ENCODE peak calls at places on chromosomes 5 and 9, in five cellular contexts. H is left ventricle myocardium inferior, Z is HuH-7, M is uterus, Y is fibroblast of mammary gland. E is an unnamed sample.

GRCh38 chr5:7396169-7397004 is 449 bp downstream of the ADCY2 start:
- DNase-seq in H (no peak), Z (no peak), M (peak), Y (peak), E (no peak)

GRCh38 chr5:127564002-127564769 is 46.7 kb downstream of the PRRC1 start:
- DNase-seq in H (no peak), Z (peak), M (no peak), Y (peak), E (no peak)

GRCh38 chr9:94084314-94084713 is at the start of gene PTPDC1:
- DNase-seq in H (no peak), Z (no peak), M (no peak), Y (peak), E (peak)

GRCh38 chr5:54195701-54196100 is 114.7 kb downstream of the ARL15 start:
- DNase-seq in H (no peak), Z (no peak), M (no peak), Y (peak), E (no peak)

GRCh38 chr9:87592554-87593394 is 95.1 kb downstream of the DAPK1 start:
- DNase-seq in H (peak), Z (no peak), M (peak), Y (peak), E (peak)

GRCh38 chr9:107711528-107711927 is 222.0 kb upstream of the KLF4 start:
- DNase-seq in H (no peak), Z (no peak), M (peak), Y (peak), E (peak)

GRCh38 chr5:6393596-6394194 is 15.3 kb upstream of the MED10 start:
- DNase-seq in H (no peak), Z (no peak), M (no peak), Y (no peak), E (no peak)

GRCh38 chr9:38682713-38683112 is 37.2 kb downstream of the FAM240B start:
- DNase-seq in H (no peak), Z (no peak), M (no peak), Y (peak), E (no peak)

GRCh38 chr9:35026671-35027070 is 37.1 kb downstream of the DNAJB5 start:
- DNase-seq in H (no peak), Z (no peak), M (no peak), Y (no peak), E (no peak)

GRCh38 chr9:129834489-129835127 is 467 bp downstream of the C9orf78 start:
- DNase-seq in H (no peak), Z (peak), M (no peak), Y (no peak), E (no peak)

GRCh38 chr9:75142208-75142607 is 53.9 kb downstream of the OSTF1 start:
- DNase-seq in H (no peak), Z (no peak), M (no peak), Y (no peak), E (no peak)

GRCh38 chr9:78144663-78145377 is 91.1 kb upstream of the CEP78 start:
- DNase-seq in H (no peak), Z (no peak), M (no peak), Y (no peak), E (no peak)

GRCh38 chr5:147412561-147412960 is 97.3 kb downstream of the DPYSL3 start:
- DNase-seq in H (no peak), Z (no peak), M (no peak), Y (no peak), E (no peak)

GRCh38 chr9:1048853-1049252 is 1.3 kb upstream of the DMRT2 start:
- DNase-seq in H (no peak), Z (no peak), M (no peak), Y (no peak), E (no peak)

GRCh38 chr5:147382776-147383175 is 127.1 kb downstream of the DPYSL3 start:
- DNase-seq in H (no peak), Z (no peak), M (no peak), Y (peak), E (peak)

GRCh38 chr5:53991942-53992341 is 318.4 kb downstream of the ARL15 start:
- DNase-seq in H (no peak), Z (peak), M (no peak), Y (peak), E (no peak)

E was measured in heart left ventricle.